ENCODE peak calls at places on chromosomes 2 and 18, in seven cellular contexts. One of them, this sample, is unnamed. For H3K27me3, the result is how much of the 10 kb centered on the place peaks cover.

GRCh38 chr2:150548527-150548926 is 61.1 kb upstream of the RND3 start:
- DNase-seq in tibial artery: no peak
- DNase-seq in transverse colon: no peak
- DNase-seq in CD8-positive, alpha-beta T cell: no peak
- DNase-seq in AG04450: no peak
- DNase-seq in IMR-90: peak
- DNase-seq in tibial nerve: no peak
- DNase-seq in this sample: no peak

GRCh38 chr2:84880645-84881521 is at the start of gene TRABD2A:
- DNase-seq in tibial artery: no peak
- DNase-seq in transverse colon: peak
- DNase-seq in CD8-positive, alpha-beta T cell: no peak
- DNase-seq in AG04450: no peak
- DNase-seq in IMR-90: peak
- DNase-seq in tibial nerve: no peak
- DNase-seq in this sample: no peak

GRCh38 chr2:54603357-54603756 is 120.1 kb upstream of the EML6 start:
- DNase-seq in tibial artery: no peak
- DNase-seq in transverse colon: no peak
- DNase-seq in CD8-positive, alpha-beta T cell: no peak
- DNase-seq in AG04450: no peak
- DNase-seq in IMR-90: peak
- DNase-seq in tibial nerve: no peak
- DNase-seq in this sample: no peak

GRCh38 chr18:29882620-29883019 is 1159.9 kb downstream of the DSC3 start:
- DNase-seq in tibial artery: no peak
- DNase-seq in transverse colon: no peak
- DNase-seq in CD8-positive, alpha-beta T cell: no peak
- DNase-seq in AG04450: no peak
- DNase-seq in IMR-90: no peak
- DNase-seq in tibial nerve: no peak
- DNase-seq in this sample: no peak

GRCh38 chr2:238344517-238344916 is 24.2 kb downstream of the TRAF3IP1 start:
- DNase-seq in tibial artery: no peak
- DNase-seq in transverse colon: no peak
- DNase-seq in CD8-positive, alpha-beta T cell: no peak
- DNase-seq in AG04450: no peak
- DNase-seq in IMR-90: peak
- DNase-seq in tibial nerve: no peak
- DNase-seq in this sample: no peak

GRCh38 chr2:83217862-83218261 is 1241.2 kb downstream of the SUCLG1 start:
- DNase-seq in tibial artery: no peak
- DNase-seq in transverse colon: no peak
- DNase-seq in CD8-positive, alpha-beta T cell: no peak
- DNase-seq in AG04450: no peak
- DNase-seq in IMR-90: no peak
- DNase-seq in tibial nerve: no peak
- DNase-seq in this sample: no peak

GRCh38 chr2:180715044-180715443 is 265.4 kb upstream of the UBE2E3 start:
- DNase-seq in tibial artery: no peak
- DNase-seq in transverse colon: no peak
- DNase-seq in CD8-positive, alpha-beta T cell: no peak
- DNase-seq in AG04450: no peak
- DNase-seq in IMR-90: no peak
- DNase-seq in tibial nerve: no peak
- DNase-seq in this sample: no peak

GRCh38 chr2:85768713-85769112 is 14.9 kb downstream of the ATOH8 start:
- DNase-seq in tibial artery: no peak
- DNase-seq in transverse colon: peak
- DNase-seq in CD8-positive, alpha-beta T cell: no peak
- DNase-seq in AG04450: no peak
- DNase-seq in IMR-90: no peak
- DNase-seq in tibial nerve: no peak
- DNase-seq in this sample: no peak

GRCh38 chr18:9017170-9017899 is 85.2 kb upstream of the NDUFV2 start:
- DNase-seq in tibial artery: peak
- DNase-seq in transverse colon: peak
- DNase-seq in CD8-positive, alpha-beta T cell: peak
- DNase-seq in AG04450: peak
- DNase-seq in IMR-90: peak
- DNase-seq in tibial nerve: peak
- DNase-seq in this sample: peak

GRCh38 chr2:133986076-133986837 is 267.6 kb upstream of the MGAT5 start:
- DNase-seq in tibial artery: no peak
- DNase-seq in transverse colon: no peak
- DNase-seq in CD8-positive, alpha-beta T cell: no peak
- DNase-seq in AG04450: no peak
- DNase-seq in IMR-90: peak
- DNase-seq in tibial nerve: no peak
- DNase-seq in this sample: no peak

GRCh38 chr2:40105593-40105992 is 326.5 kb upstream of the THUMPD2 start:
- DNase-seq in tibial artery: no peak
- DNase-seq in transverse colon: no peak
- DNase-seq in CD8-positive, alpha-beta T cell: no peak
- DNase-seq in AG04450: no peak
- DNase-seq in IMR-90: peak
- DNase-seq in tibial nerve: no peak
- DNase-seq in this sample: no peak

GRCh38 chr2:215577356-215577755 is 141.5 kb upstream of the FN1 start:
- DNase-seq in tibial artery: no peak
- DNase-seq in transverse colon: no peak
- DNase-seq in CD8-positive, alpha-beta T cell: no peak
- DNase-seq in AG04450: no peak
- DNase-seq in IMR-90: peak
- DNase-seq in tibial nerve: no peak
- DNase-seq in this sample: no peak

GRCh38 chr2:7368211-7368610 is 451.0 kb downstream of the RNF144A start:
- DNase-seq in tibial artery: no peak
- DNase-seq in transverse colon: no peak
- DNase-seq in CD8-positive, alpha-beta T cell: no peak
- DNase-seq in AG04450: no peak
- DNase-seq in IMR-90: no peak
- DNase-seq in tibial nerve: no peak
- DNase-seq in this sample: no peak

GRCh38 chr2:220779918-220780317 is 792.2 kb downstream of the EPHA4 start:
- DNase-seq in tibial artery: no peak
- DNase-seq in transverse colon: no peak
- DNase-seq in CD8-positive, alpha-beta T cell: no peak
- DNase-seq in AG04450: peak
- DNase-seq in IMR-90: peak
- DNase-seq in tibial nerve: no peak
- DNase-seq in this sample: peak

GRCh38 chr2:121902171-121902591 is 146.7 kb downstream of the TSN start:
- DNase-seq in tibial artery: no peak
- DNase-seq in transverse colon: no peak
- DNase-seq in CD8-positive, alpha-beta T cell: no peak
- DNase-seq in AG04450: no peak
- DNase-seq in IMR-90: peak
- DNase-seq in tibial nerve: peak
- DNase-seq in this sample: no peak

GRCh38 chr2:121900391-121900790 is 144.9 kb downstream of the TSN start:
- DNase-seq in tibial artery: no peak
- DNase-seq in transverse colon: no peak
- DNase-seq in CD8-positive, alpha-beta T cell: no peak
- DNase-seq in AG04450: no peak
- DNase-seq in IMR-90: no peak
- DNase-seq in tibial nerve: no peak
- DNase-seq in this sample: no peak

GRCh38 chr2:121903037-121903689 is 147.7 kb downstream of the TSN start:
- DNase-seq in tibial artery: no peak
- DNase-seq in transverse colon: peak
- DNase-seq in CD8-positive, alpha-beta T cell: no peak
- DNase-seq in AG04450: no peak
- DNase-seq in IMR-90: no peak
- DNase-seq in tibial nerve: no peak
- DNase-seq in this sample: no peak

GRCh38 chr2:121904656-121905055 is 149.2 kb downstream of the TSN start:
- DNase-seq in tibial artery: no peak
- DNase-seq in transverse colon: no peak
- DNase-seq in CD8-positive, alpha-beta T cell: no peak
- DNase-seq in AG04450: no peak
- DNase-seq in IMR-90: no peak
- DNase-seq in tibial nerve: no peak
- DNase-seq in this sample: no peak

DNA sequence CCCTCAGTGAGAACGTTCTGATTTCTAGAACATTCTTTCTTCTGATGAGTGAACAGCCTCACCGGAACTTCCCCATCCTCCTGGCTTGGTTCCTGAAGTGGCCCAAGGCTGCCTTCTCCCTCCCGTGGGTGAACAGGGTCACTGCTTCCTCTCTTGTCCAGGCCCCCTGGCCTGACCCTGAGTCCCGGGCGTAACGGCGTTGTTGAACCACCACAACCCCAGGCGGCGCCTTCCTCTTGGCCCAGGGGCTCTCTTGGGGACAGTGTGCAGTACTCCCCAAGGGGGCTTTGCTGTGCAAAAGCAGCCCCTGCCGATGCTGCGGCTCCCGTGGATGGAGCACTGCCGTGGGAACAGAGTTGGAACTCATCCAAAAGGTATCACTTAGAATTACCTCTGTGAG is 147.2 kb downstream of the TSN start:
- DNase-seq in tibial artery: no peak
- DNase-seq in transverse colon: no peak
- DNase-seq in CD8-positive, alpha-beta T cell: no peak
- DNase-seq in AG04450: no peak
- DNase-seq in IMR-90: no peak
- DNase-seq in tibial nerve: no peak
- DNase-seq in this sample: no peak
- H3K4me3 ChIP-seq in tibial artery: peak
- H3K4me3 ChIP-seq in transverse colon: no peak
- H3K4me3 ChIP-seq in CD8-positive, alpha-beta T cell: no peak
- H3K4me3 ChIP-seq in AG04450: no peak
- H3K4me3 ChIP-seq in IMR-90: no peak
- H3K4me3 ChIP-seq in tibial nerve: peak
- H3K4me3 ChIP-seq in this sample: peak

GRCh38 chr2:196171248-196171871 is at the start of gene STK17B:
- DNase-seq in tibial artery: peak
- DNase-seq in transverse colon: peak
- DNase-seq in CD8-positive, alpha-beta T cell: peak
- DNase-seq in AG04450: peak
- DNase-seq in IMR-90: peak
- DNase-seq in tibial nerve: peak
- DNase-seq in this sample: peak
- TF ChIP-seq CTCF in tibial artery: no peak
- TF ChIP-seq CTCF in transverse colon: no peak
- TF ChIP-seq CTCF in CD8-positive, alpha-beta T cell: no peak
- TF ChIP-seq CTCF in AG04450: peak
- TF ChIP-seq CTCF in IMR-90: no peak
- TF ChIP-seq CTCF in tibial nerve: peak
- TF ChIP-seq CTCF in this sample: peak

GRCh38 chr2:38099096-38099997 is 23.4 kb upstream of the CYP1B1 start:
- DNase-seq in tibial artery: no peak
- DNase-seq in transverse colon: no peak
- DNase-seq in CD8-positive, alpha-beta T cell: no peak
- DNase-seq in AG04450: no peak
- DNase-seq in IMR-90: no peak
- DNase-seq in tibial nerve: no peak
- DNase-seq in this sample: no peak
- H3K27me3 ChIP-seq in tibial artery: under half
- H3K27me3 ChIP-seq in transverse colon: under half
- H3K27me3 ChIP-seq in CD8-positive, alpha-beta T cell: under half
- H3K27me3 ChIP-seq in AG04450: under half
- H3K27me3 ChIP-seq in IMR-90: under half
- H3K27me3 ChIP-seq in tibial nerve: under half
- H3K27me3 ChIP-seq in this sample: under half

GRCh38 chr18:3798032-3798431 is 348.1 kb downstream of the TGIF1 start:
- DNase-seq in tibial artery: no peak
- DNase-seq in transverse colon: no peak
- DNase-seq in CD8-positive, alpha-beta T cell: no peak
- DNase-seq in AG04450: no peak
- DNase-seq in IMR-90: no peak
- DNase-seq in tibial nerve: no peak
- DNase-seq in this sample: no peak

GRCh38 chr18:3792711-3793110 is 342.7 kb downstream of the TGIF1 start:
- DNase-seq in tibial artery: no peak
- DNase-seq in transverse colon: no peak
- DNase-seq in CD8-positive, alpha-beta T cell: no peak
- DNase-seq in AG04450: no peak
- DNase-seq in IMR-90: no peak
- DNase-seq in tibial nerve: no peak
- DNase-seq in this sample: no peak

GRCh38 chr18:3793545-3793944 is 343.6 kb downstream of the TGIF1 start:
- DNase-seq in tibial artery: no peak
- DNase-seq in transverse colon: no peak
- DNase-seq in CD8-positive, alpha-beta T cell: no peak
- DNase-seq in AG04450: no peak
- DNase-seq in IMR-90: peak
- DNase-seq in tibial nerve: no peak
- DNase-seq in this sample: no peak

GRCh38 chr18:3796434-3796833 is 346.5 kb downstream of the TGIF1 start:
- DNase-seq in tibial artery: no peak
- DNase-seq in transverse colon: no peak
- DNase-seq in CD8-positive, alpha-beta T cell: no peak
- DNase-seq in AG04450: no peak
- DNase-seq in IMR-90: no peak
- DNase-seq in tibial nerve: no peak
- DNase-seq in this sample: no peak

DNA sequence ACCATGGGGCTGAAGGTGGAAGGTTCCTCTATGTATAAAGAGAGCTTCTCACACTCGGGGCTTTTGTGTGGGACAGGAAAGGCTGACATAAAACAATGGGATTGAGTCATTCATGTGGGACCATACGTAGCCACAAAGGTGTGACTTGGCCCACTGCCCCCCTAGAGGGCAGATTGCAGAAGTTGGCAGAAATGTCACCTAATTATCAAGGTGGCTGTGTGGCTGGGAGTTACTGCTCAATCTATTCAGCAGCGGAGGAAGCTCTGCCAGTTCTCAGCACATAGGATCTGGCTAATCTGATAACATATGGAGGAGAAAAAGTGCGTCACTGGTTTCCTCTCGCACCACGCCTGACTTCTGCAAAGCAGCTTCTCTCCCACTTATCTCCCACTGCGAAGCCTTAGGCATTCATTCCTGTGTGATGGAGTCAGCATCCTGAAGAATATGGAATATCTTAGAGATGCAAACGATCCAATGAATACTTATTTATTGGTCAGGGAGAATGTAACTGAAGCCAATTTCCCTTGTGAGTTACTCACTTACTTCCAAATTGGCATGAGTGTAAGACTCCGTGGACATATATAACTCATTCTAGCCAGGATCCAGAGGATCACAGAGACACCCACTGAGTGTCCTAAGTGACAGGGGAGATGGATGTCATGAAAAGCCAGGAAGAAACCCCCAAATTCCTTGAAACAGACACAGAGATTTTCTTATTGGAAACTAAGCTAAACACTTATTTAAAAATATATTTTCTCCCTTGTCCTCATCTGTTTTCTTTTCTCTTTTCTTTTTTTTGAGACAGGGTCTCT is 344.8 kb downstream of the TGIF1 start:
- DNase-seq in tibial artery: no peak
- DNase-seq in transverse colon: no peak
- DNase-seq in CD8-positive, alpha-beta T cell: no peak
- DNase-seq in AG04450: peak
- DNase-seq in IMR-90: peak
- DNase-seq in tibial nerve: peak
- DNase-seq in this sample: peak
- H3K4me3 ChIP-seq in tibial artery: no peak
- H3K4me3 ChIP-seq in transverse colon: no peak
- H3K4me3 ChIP-seq in CD8-positive, alpha-beta T cell: no peak
- H3K4me3 ChIP-seq in AG04450: no peak
- H3K4me3 ChIP-seq in IMR-90: no peak
- H3K4me3 ChIP-seq in tibial nerve: no peak
- H3K4me3 ChIP-seq in this sample: no peak

GRCh38 chr18:54224379-54225014 is at the start of gene MBD2:
- DNase-seq in tibial artery: peak
- DNase-seq in transverse colon: peak
- DNase-seq in CD8-positive, alpha-beta T cell: peak
- DNase-seq in AG04450: peak
- DNase-seq in IMR-90: peak
- DNase-seq in tibial nerve: peak
- DNase-seq in this sample: peak
- TF ChIP-seq CTCF in tibial artery: no peak
- TF ChIP-seq CTCF in transverse colon: peak
- TF ChIP-seq CTCF in CD8-positive, alpha-beta T cell: no peak
- TF ChIP-seq CTCF in AG04450: peak
- TF ChIP-seq CTCF in IMR-90: peak
- TF ChIP-seq CTCF in tibial nerve: no peak
- TF ChIP-seq CTCF in this sample: peak